ENCODE peak calls at places on chromosomes 2 and 18, in eight cellular contexts. One of them, this sample, is unnamed.

GRCh38 chr2:181682026-181682789 is 1.9 kb upstream of the NEUROD1 start:
- DNase-seq in pulmonary artery endothelial cell: no peak
- DNase-seq in ecto neural progenitor cell: no peak
- DNase-seq in NCI-H774: no peak
- DNase-seq in KBM-7: no peak
- DNase-seq in CD4-positive, CD25-positive, alpha-beta regulatory T cell: no peak
- DNase-seq in tibial artery: no peak
- DNase-seq in bronchial epithelial cell: no peak
- DNase-seq in this sample: no peak

GRCh38 chr2:70937866-70938579 is 2.3 kb downstream of the ATP6V1B1 start:
- DNase-seq in ecto neural progenitor cell: peak
- DNase-seq in CD4-positive, CD25-positive, alpha-beta regulatory T cell: no peak
- DNase-seq in bronchial epithelial cell: no peak
- DNase-seq in pulmonary artery endothelial cell: no peak
- DNase-seq in KBM-7: no peak
- DNase-seq in tibial artery: no peak
- DNase-seq in NCI-H774: no peak
- DNase-seq in this sample: no peak

GRCh38 chr2:62175728-62176127 is 20.2 kb upstream of the B3GNT2 start:
- DNase-seq in NCI-H774: no peak
- DNase-seq in ecto neural progenitor cell: no peak
- DNase-seq in CD4-positive, CD25-positive, alpha-beta regulatory T cell: no peak
- DNase-seq in KBM-7: no peak
- DNase-seq in pulmonary artery endothelial cell: no peak
- DNase-seq in bronchial epithelial cell: no peak
- DNase-seq in tibial artery: no peak
- DNase-seq in this sample: no peak

GRCh38 chr2:191687867-191688266 is 9.9 kb downstream of the NABP1 start:
- DNase-seq in pulmonary artery endothelial cell: no peak
- DNase-seq in NCI-H774: no peak
- DNase-seq in CD4-positive, CD25-positive, alpha-beta regulatory T cell: no peak
- DNase-seq in tibial artery: no peak
- DNase-seq in bronchial epithelial cell: no peak
- DNase-seq in KBM-7: no peak
- DNase-seq in ecto neural progenitor cell: no peak
- DNase-seq in this sample: no peak

GRCh38 chr2:123670286-123670685 is 354.8 kb upstream of the CNTNAP5 start:
- DNase-seq in KBM-7: no peak
- DNase-seq in pulmonary artery endothelial cell: no peak
- DNase-seq in CD4-positive, CD25-positive, alpha-beta regulatory T cell: no peak
- DNase-seq in ecto neural progenitor cell: no peak
- DNase-seq in NCI-H774: no peak
- DNase-seq in tibial artery: no peak
- DNase-seq in bronchial epithelial cell: peak
- DNase-seq in this sample: no peak

GRCh38 chr2:143473206-143473605 is 344.0 kb downstream of the ARHGAP15 start:
- DNase-seq in bronchial epithelial cell: peak
- DNase-seq in KBM-7: no peak
- DNase-seq in ecto neural progenitor cell: no peak
- DNase-seq in NCI-H774: no peak
- DNase-seq in tibial artery: no peak
- DNase-seq in CD4-positive, CD25-positive, alpha-beta regulatory T cell: no peak
- DNase-seq in pulmonary artery endothelial cell: no peak
- DNase-seq in this sample: no peak

GRCh38 chr2:151097118-151097517 is 164.5 kb downstream of the RBM43 start:
- DNase-seq in pulmonary artery endothelial cell: no peak
- DNase-seq in CD4-positive, CD25-positive, alpha-beta regulatory T cell: no peak
- DNase-seq in ecto neural progenitor cell: no peak
- DNase-seq in bronchial epithelial cell: no peak
- DNase-seq in tibial artery: no peak
- DNase-seq in KBM-7: no peak
- DNase-seq in NCI-H774: no peak
- DNase-seq in this sample: no peak

GRCh38 chr2:40543381-40543780 is 91.5 kb upstream of the SLC8A1 start:
- DNase-seq in NCI-H774: no peak
- DNase-seq in pulmonary artery endothelial cell: no peak
- DNase-seq in bronchial epithelial cell: peak
- DNase-seq in tibial artery: no peak
- DNase-seq in ecto neural progenitor cell: no peak
- DNase-seq in CD4-positive, CD25-positive, alpha-beta regulatory T cell: no peak
- DNase-seq in KBM-7: no peak
- DNase-seq in this sample: no peak

GRCh38 chr18:48085781-48086487 is 155.5 kb upstream of the SMAD2 start:
- DNase-seq in ecto neural progenitor cell: no peak
- DNase-seq in tibial artery: no peak
- DNase-seq in CD4-positive, CD25-positive, alpha-beta regulatory T cell: no peak
- DNase-seq in NCI-H774: no peak
- DNase-seq in pulmonary artery endothelial cell: no peak
- DNase-seq in KBM-7: no peak
- DNase-seq in bronchial epithelial cell: peak
- DNase-seq in this sample: no peak

GRCh38 chr2:121375621-121376159 is 90.7 kb upstream of the TFCP2L1 start:
- DNase-seq in ecto neural progenitor cell: no peak
- DNase-seq in CD4-positive, CD25-positive, alpha-beta regulatory T cell: no peak
- DNase-seq in bronchial epithelial cell: no peak
- DNase-seq in NCI-H774: no peak
- DNase-seq in tibial artery: no peak
- DNase-seq in KBM-7: no peak
- DNase-seq in pulmonary artery endothelial cell: no peak
- DNase-seq in this sample: no peak

GRCh38 chr2:63712748-63713147 is 124.0 kb downstream of the MDH1 start:
- DNase-seq in bronchial epithelial cell: peak
- DNase-seq in tibial artery: no peak
- DNase-seq in CD4-positive, CD25-positive, alpha-beta regulatory T cell: no peak
- DNase-seq in KBM-7: no peak
- DNase-seq in ecto neural progenitor cell: no peak
- DNase-seq in NCI-H774: no peak
- DNase-seq in pulmonary artery endothelial cell: no peak
- DNase-seq in this sample: no peak

GRCh38 chr2:10341193-10341592 is 38.5 kb downstream of the HPCAL1 start:
- DNase-seq in ecto neural progenitor cell: no peak
- DNase-seq in bronchial epithelial cell: no peak
- DNase-seq in KBM-7: no peak
- DNase-seq in pulmonary artery endothelial cell: no peak
- DNase-seq in CD4-positive, CD25-positive, alpha-beta regulatory T cell: no peak
- DNase-seq in NCI-H774: no peak
- DNase-seq in tibial artery: no peak
- DNase-seq in this sample: no peak

GRCh38 chr2:225670111-225670974 is 270.8 kb downstream of the NYAP2 start:
- DNase-seq in ecto neural progenitor cell: no peak
- DNase-seq in CD4-positive, CD25-positive, alpha-beta regulatory T cell: no peak
- DNase-seq in pulmonary artery endothelial cell: no peak
- DNase-seq in KBM-7: peak
- DNase-seq in NCI-H774: peak
- DNase-seq in tibial artery: no peak
- DNase-seq in bronchial epithelial cell: peak
- DNase-seq in this sample: no peak

This sample was measured in thoracic aorta.